ENCODE peak calls at places on chromosomes 7 and 10, in ten cellular contexts. One of them, this sample, is unnamed.

GRCh38 chr10:48239618-48240017 is 34.9 kb downstream of the FRMPD2 start:
- DNase-seq in Panc1: no peak
- DNase-seq in heart right ventricle: no peak
- DNase-seq in GM23248: no peak
- DNase-seq in GM12878: no peak
- DNase-seq in PC-3: no peak
- DNase-seq in CD4-positive, alpha-beta memory T cell: no peak
- DNase-seq in cardiac muscle cell: no peak
- DNase-seq in Caco-2: peak; percentile 21
- DNase-seq in A673: no peak
- DNase-seq in this sample: no peak

GRCh38 chr10:102009801-102010425 is 46.1 kb downstream of the ARMH3 start:
- DNase-seq in Panc1: peak; percentile 90
- DNase-seq in heart right ventricle: no peak
- DNase-seq in GM23248: peak; percentile 95
- DNase-seq in GM12878: peak; percentile 62
- DNase-seq in PC-3: peak; percentile 85
- DNase-seq in CD4-positive, alpha-beta memory T cell: peak; percentile 50
- DNase-seq in cardiac muscle cell: peak; percentile 82
- DNase-seq in Caco-2: peak; percentile 72
- DNase-seq in A673: peak; percentile 88
- DNase-seq in this sample: no peak

GRCh38 chr10:132606536-132607316 is 69.1 kb downstream of the INPP5A start:
- DNase-seq in Panc1: no peak
- DNase-seq in heart right ventricle: peak; percentile 69
- DNase-seq in GM23248: no peak
- DNase-seq in GM12878: no peak
- DNase-seq in PC-3: no peak
- DNase-seq in CD4-positive, alpha-beta memory T cell: no peak
- DNase-seq in cardiac muscle cell: peak; percentile 77
- DNase-seq in Caco-2: no peak
- DNase-seq in A673: no peak
- DNase-seq in this sample: no peak

GRCh38 chr10:62614389-62615157 is 189.9 kb upstream of the ADO start:
- DNase-seq in Panc1: no peak
- DNase-seq in heart right ventricle: no peak
- DNase-seq in GM23248: peak; percentile 91
- DNase-seq in GM12878: peak; percentile 82
- DNase-seq in PC-3: peak; percentile 99
- DNase-seq in CD4-positive, alpha-beta memory T cell: no peak
- DNase-seq in cardiac muscle cell: no peak
- DNase-seq in Caco-2: no peak
- DNase-seq in A673: peak; percentile 32
- DNase-seq in this sample: no peak

GRCh38 chr10:109426987-109427386 is 496.3 kb downstream of the XPNPEP1 start:
- DNase-seq in Panc1: no peak
- DNase-seq in heart right ventricle: no peak
- DNase-seq in GM23248: no peak
- DNase-seq in GM12878: no peak
- DNase-seq in PC-3: no peak
- DNase-seq in CD4-positive, alpha-beta memory T cell: no peak
- DNase-seq in cardiac muscle cell: no peak
- DNase-seq in Caco-2: no peak
- DNase-seq in A673: no peak
- DNase-seq in this sample: no peak

GRCh38 chr7:151382079-151382885 is 27.6 kb downstream of the WDR86 start:
- DNase-seq in Panc1: no peak
- DNase-seq in heart right ventricle: no peak
- DNase-seq in GM23248: no peak
- DNase-seq in GM12878: no peak
- DNase-seq in PC-3: no peak
- DNase-seq in CD4-positive, alpha-beta memory T cell: peak; percentile 64
- DNase-seq in cardiac muscle cell: no peak
- DNase-seq in Caco-2: no peak
- DNase-seq in A673: no peak
- DNase-seq in this sample: peak; percentile 73

GRCh38 chr10:69696073-69696731 is 66.2 kb downstream of the FAM241B start:
- DNase-seq in Panc1: no peak
- DNase-seq in heart right ventricle: no peak
- DNase-seq in GM23248: peak; percentile 91
- DNase-seq in GM12878: no peak
- DNase-seq in PC-3: peak; percentile 98
- DNase-seq in CD4-positive, alpha-beta memory T cell: peak; percentile 1
- DNase-seq in cardiac muscle cell: peak; percentile 62
- DNase-seq in Caco-2: no peak
- DNase-seq in A673: peak; percentile 75
- DNase-seq in this sample: no peak

GRCh38 chr7:133081119-133081604 is 728 bp downstream of the CHCHD3 start:
- DNase-seq in Panc1: no peak
- DNase-seq in heart right ventricle: no peak
- DNase-seq in GM23248: peak; percentile 63
- DNase-seq in GM12878: no peak
- DNase-seq in PC-3: peak; percentile 14
- DNase-seq in CD4-positive, alpha-beta memory T cell: no peak
- DNase-seq in cardiac muscle cell: peak; percentile 43
- DNase-seq in Caco-2: no peak
- DNase-seq in A673: peak; percentile 27
- DNase-seq in this sample: no peak

GRCh38 chr7:6237002-6237401 is 35.4 kb downstream of the CYTH3 start:
- DNase-seq in Panc1: no peak
- DNase-seq in heart right ventricle: no peak
- DNase-seq in GM23248: no peak
- DNase-seq in GM12878: no peak
- DNase-seq in PC-3: no peak
- DNase-seq in CD4-positive, alpha-beta memory T cell: no peak
- DNase-seq in cardiac muscle cell: peak; percentile 26
- DNase-seq in Caco-2: no peak
- DNase-seq in A673: no peak
- DNase-seq in this sample: no peak

GRCh38 chr10:47257396-47258120 is 42.4 kb upstream of the GDF10 start:
- DNase-seq in Panc1: no peak
- DNase-seq in heart right ventricle: no peak
- DNase-seq in GM23248: peak; percentile 58
- DNase-seq in GM12878: peak; percentile 16
- DNase-seq in PC-3: peak; percentile 10
- DNase-seq in CD4-positive, alpha-beta memory T cell: peak; percentile 54
- DNase-seq in cardiac muscle cell: no peak
- DNase-seq in Caco-2: no peak
- DNase-seq in A673: no peak
- DNase-seq in this sample: no peak

GRCh38 chr7:2362385-2363088 is 7.9 kb downstream of the EIF3B start:
- DNase-seq in Panc1: no peak
- DNase-seq in heart right ventricle: no peak
- DNase-seq in GM23248: no peak
- DNase-seq in GM12878: no peak
- DNase-seq in PC-3: no peak
- DNase-seq in CD4-positive, alpha-beta memory T cell: no peak
- DNase-seq in cardiac muscle cell: no peak
- DNase-seq in Caco-2: no peak
- DNase-seq in A673: no peak
- DNase-seq in this sample: no peak

GRCh38 chr10:133225707-133226191 is 4.3 kb upstream of the UTF1 start:
- DNase-seq in Panc1: no peak
- DNase-seq in heart right ventricle: no peak
- DNase-seq in GM23248: no peak
- DNase-seq in GM12878: no peak
- DNase-seq in PC-3: no peak
- DNase-seq in CD4-positive, alpha-beta memory T cell: no peak
- DNase-seq in cardiac muscle cell: no peak
- DNase-seq in Caco-2: no peak
- DNase-seq in A673: no peak
- DNase-seq in this sample: no peak

GRCh38 chr7:158383665-158384064 is 204.0 kb downstream of the PTPRN2 start:
- DNase-seq in Panc1: no peak
- DNase-seq in heart right ventricle: no peak
- DNase-seq in GM23248: no peak
- DNase-seq in GM12878: no peak
- DNase-seq in PC-3: no peak
- DNase-seq in CD4-positive, alpha-beta memory T cell: no peak
- DNase-seq in cardiac muscle cell: no peak
- DNase-seq in Caco-2: no peak
- DNase-seq in A673: no peak
- DNase-seq in this sample: no peak
- H3K9me3 ChIP-seq in Panc1: no peaks in the 10 kb centered on the region
- H3K9me3 ChIP-seq in heart right ventricle: no peaks in the 10 kb centered on the region
- H3K9me3 ChIP-seq in GM23248: no peaks in the 10 kb centered on the region
- H3K9me3 ChIP-seq in GM12878: peaks cover 2% of the 10 kb centered on the region
- H3K9me3 ChIP-seq in PC-3: no peaks in the 10 kb centered on the region
- H3K9me3 ChIP-seq in CD4-positive, alpha-beta memory T cell: no peaks in the 10 kb centered on the region
- H3K9me3 ChIP-seq in cardiac muscle cell: no peaks in the 10 kb centered on the region
- H3K9me3 ChIP-seq in Caco-2: peaks cover 7% of the 10 kb centered on the region
- H3K9me3 ChIP-seq in A673: no peaks in the 10 kb centered on the region
- H3K9me3 ChIP-seq in this sample: no peaks in the 10 kb centered on the region

GRCh38 chr7:157739056-157739455 is 402.3 kb downstream of the DNAJB6 start:
- DNase-seq in Panc1: no peak
- DNase-seq in heart right ventricle: no peak
- DNase-seq in GM23248: no peak
- DNase-seq in GM12878: no peak
- DNase-seq in PC-3: no peak
- DNase-seq in CD4-positive, alpha-beta memory T cell: no peak
- DNase-seq in cardiac muscle cell: no peak
- DNase-seq in Caco-2: no peak
- DNase-seq in A673: no peak
- DNase-seq in this sample: no peak

GRCh38 chr7:157737151-157738063 is 400.6 kb downstream of the DNAJB6 start:
- DNase-seq in Panc1: no peak
- DNase-seq in heart right ventricle: no peak
- DNase-seq in GM23248: no peak
- DNase-seq in GM12878: no peak
- DNase-seq in PC-3: no peak
- DNase-seq in CD4-positive, alpha-beta memory T cell: no peak
- DNase-seq in cardiac muscle cell: no peak
- DNase-seq in Caco-2: no peak
- DNase-seq in A673: no peak
- DNase-seq in this sample: no peak

GRCh38 chr7:157738064-157738460 is 401.3 kb downstream of the DNAJB6 start:
- DNase-seq in Panc1: no peak
- DNase-seq in heart right ventricle: no peak
- DNase-seq in GM23248: no peak
- DNase-seq in GM12878: no peak
- DNase-seq in PC-3: no peak
- DNase-seq in CD4-positive, alpha-beta memory T cell: no peak
- DNase-seq in cardiac muscle cell: peak; percentile 45
- DNase-seq in Caco-2: no peak
- DNase-seq in A673: peak; percentile 7
- DNase-seq in this sample: no peak

GRCh38 chr7:157739650-157740049 is 402.8 kb downstream of the DNAJB6 start:
- DNase-seq in Panc1: no peak
- DNase-seq in heart right ventricle: no peak
- DNase-seq in GM23248: no peak
- DNase-seq in GM12878: no peak
- DNase-seq in PC-3: no peak
- DNase-seq in CD4-positive, alpha-beta memory T cell: no peak
- DNase-seq in cardiac muscle cell: no peak
- DNase-seq in Caco-2: no peak
- DNase-seq in A673: no peak
- DNase-seq in this sample: no peak

DNA sequence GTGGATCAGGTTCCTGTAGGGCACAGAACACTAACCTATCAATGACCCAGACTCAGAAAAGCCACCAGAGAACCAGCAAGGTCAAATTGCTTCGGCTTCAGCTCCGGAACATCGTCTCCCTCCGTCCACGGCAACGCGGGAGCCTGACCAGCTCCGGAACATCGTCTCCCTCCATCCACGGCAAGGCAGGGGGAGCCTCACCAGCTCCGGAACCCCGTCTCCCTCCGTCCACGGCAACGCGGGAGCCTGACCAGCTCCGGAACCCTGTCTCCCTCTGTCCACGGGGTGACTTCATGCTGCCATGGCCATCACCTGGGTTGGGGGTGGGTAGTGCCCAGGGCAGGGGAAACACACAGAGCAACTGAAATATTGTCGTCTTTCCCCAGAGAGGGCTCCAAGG is 403.4 kb downstream of the DNAJB6 start:
- DNase-seq in Panc1: no peak
- DNase-seq in heart right ventricle: no peak
- DNase-seq in GM23248: no peak
- DNase-seq in GM12878: no peak
- DNase-seq in PC-3: no peak
- DNase-seq in CD4-positive, alpha-beta memory T cell: no peak
- DNase-seq in cardiac muscle cell: no peak
- DNase-seq in Caco-2: no peak
- DNase-seq in A673: no peak
- DNase-seq in this sample: no peak
- H3K9me3 ChIP-seq in Panc1: no peaks in the 10 kb centered on the region
- H3K9me3 ChIP-seq in heart right ventricle: no peaks in the 10 kb centered on the region
- H3K9me3 ChIP-seq in GM23248: no peaks in the 10 kb centered on the region
- H3K9me3 ChIP-seq in GM12878: no peaks in the 10 kb centered on the region
- H3K9me3 ChIP-seq in PC-3: no peaks in the 10 kb centered on the region
- H3K9me3 ChIP-seq in CD4-positive, alpha-beta memory T cell: no peaks in the 10 kb centered on the region
- H3K9me3 ChIP-seq in cardiac muscle cell: no peaks in the 10 kb centered on the region
- H3K9me3 ChIP-seq in Caco-2: no peaks in the 10 kb centered on the region
- H3K9me3 ChIP-seq in A673: no peaks in the 10 kb centered on the region
- H3K9me3 ChIP-seq in this sample: no peaks in the 10 kb centered on the region

GRCh38 chr7:157570531-157571200 is 233.9 kb downstream of the DNAJB6 start:
- DNase-seq in Panc1: no peak
- DNase-seq in heart right ventricle: no peak
- DNase-seq in GM23248: no peak
- DNase-seq in GM12878: no peak
- DNase-seq in PC-3: peak; percentile 52
- DNase-seq in CD4-positive, alpha-beta memory T cell: no peak
- DNase-seq in cardiac muscle cell: no peak
- DNase-seq in Caco-2: no peak
- DNase-seq in A673: no peak
- DNase-seq in this sample: no peak
- H3K9me3 ChIP-seq in Panc1: no peaks in the 10 kb centered on the region
- H3K9me3 ChIP-seq in heart right ventricle: no peaks in the 10 kb centered on the region
- H3K9me3 ChIP-seq in GM23248: no peaks in the 10 kb centered on the region
- H3K9me3 ChIP-seq in GM12878: no peaks in the 10 kb centered on the region
- H3K9me3 ChIP-seq in PC-3: no peaks in the 10 kb centered on the region
- H3K9me3 ChIP-seq in CD4-positive, alpha-beta memory T cell: no peaks in the 10 kb centered on the region
- H3K9me3 ChIP-seq in cardiac muscle cell: no peaks in the 10 kb centered on the region
- H3K9me3 ChIP-seq in Caco-2: no peaks in the 10 kb centered on the region
- H3K9me3 ChIP-seq in A673: no peaks in the 10 kb centered on the region
- H3K9me3 ChIP-seq in this sample: no peaks in the 10 kb centered on the region

DNA sequence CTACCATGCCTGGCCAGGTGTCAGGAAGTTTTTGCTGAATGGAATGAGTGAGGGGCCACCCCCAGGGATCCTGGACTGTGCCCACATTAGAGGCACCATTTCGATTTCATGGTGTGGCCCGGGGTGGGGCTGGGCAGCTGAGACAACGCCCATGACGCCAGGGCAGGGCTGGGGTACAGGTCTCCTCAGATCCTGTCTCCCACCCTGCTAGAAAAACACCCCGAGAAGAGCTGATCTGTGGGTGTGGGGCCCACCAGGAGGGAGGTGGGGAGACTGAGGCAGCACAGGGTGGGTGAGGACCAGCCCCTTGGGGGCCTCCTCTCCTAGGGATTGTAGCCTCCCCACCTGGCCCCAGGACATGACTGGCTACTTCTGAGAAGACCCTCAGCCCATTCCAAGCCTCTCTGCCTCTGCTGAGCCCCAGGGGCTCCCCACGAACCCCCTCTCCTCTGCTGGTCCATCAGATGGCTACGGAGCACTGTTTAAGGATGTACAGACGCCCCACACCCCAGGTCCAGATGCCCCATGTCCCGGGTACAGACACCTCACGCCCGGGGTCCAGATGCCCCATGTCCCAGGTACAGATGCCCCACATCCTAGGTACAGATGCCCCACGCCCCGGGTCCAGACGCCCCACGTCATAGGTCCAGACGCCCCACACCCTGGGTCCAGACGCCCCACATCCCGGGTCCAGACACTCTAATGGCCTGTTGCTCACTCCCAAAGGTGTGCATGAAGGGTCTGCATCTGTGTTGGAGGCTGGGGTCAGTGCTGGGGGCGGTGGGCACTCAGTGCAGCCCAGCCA is 99.4 kb downstream of the MICALL2 start:
- DNase-seq in Panc1: no peak
- DNase-seq in heart right ventricle: no peak
- DNase-seq in GM23248: no peak
- DNase-seq in GM12878: no peak
- DNase-seq in PC-3: no peak
- DNase-seq in CD4-positive, alpha-beta memory T cell: no peak
- DNase-seq in cardiac muscle cell: no peak
- DNase-seq in Caco-2: no peak
- DNase-seq in A673: no peak
- DNase-seq in this sample: no peak
- H3K9me3 ChIP-seq in Panc1: no peaks in the 10 kb centered on the region
- H3K9me3 ChIP-seq in heart right ventricle: no peaks in the 10 kb centered on the region
- H3K9me3 ChIP-seq in GM23248: no peaks in the 10 kb centered on the region
- H3K9me3 ChIP-seq in GM12878: no peaks in the 10 kb centered on the region
- H3K9me3 ChIP-seq in PC-3: no peaks in the 10 kb centered on the region
- H3K9me3 ChIP-seq in CD4-positive, alpha-beta memory T cell: no peaks in the 10 kb centered on the region
- H3K9me3 ChIP-seq in cardiac muscle cell: no peaks in the 10 kb centered on the region
- H3K9me3 ChIP-seq in Caco-2: no peaks in the 10 kb centered on the region
- H3K9me3 ChIP-seq in A673: no peaks in the 10 kb centered on the region
- H3K9me3 ChIP-seq in this sample: no peaks in the 10 kb centered on the region